ENCODE peak calls at places on chromosome 13, in nine cellular contexts. One of them, this sample, is unnamed.

GRCh38 chr13:27917121-27917947 is 2.5 kb upstream of the PDX1 start:
- DNase-seq in activated B cell treated with CpG ODN at 0.5 μM for 24 hours: no peak
- DNase-seq in foreskin keratinocyte: no peak
- DNase-seq in foreskin fibroblast: no peak
- DNase-seq in Peyer's patch: no peak
- DNase-seq in coronary artery: no peak
- DNase-seq in tibial artery: no peak
- DNase-seq in psoas muscle: no peak
- DNase-seq in pancreas: no peak
- DNase-seq in this sample: no peak

GRCh38 chr13:107138468-107138867 is 570.5 kb upstream of the ARGLU1 start:
- DNase-seq in activated B cell treated with CpG ODN at 0.5 μM for 24 hours: no peak
- DNase-seq in tibial artery: no peak
- DNase-seq in pancreas: no peak
- DNase-seq in foreskin keratinocyte: no peak
- DNase-seq in psoas muscle: no peak
- DNase-seq in Peyer's patch: no peak
- DNase-seq in foreskin fibroblast: peak; percentile 18
- DNase-seq in coronary artery: no peak
- DNase-seq in this sample: no peak

GRCh38 chr13:67048793-67049150 is 181.4 kb downstream of the PCDH9 start:
- DNase-seq in tibial artery: no peak
- DNase-seq in pancreas: no peak
- DNase-seq in psoas muscle: no peak
- DNase-seq in Peyer's patch: no peak
- DNase-seq in foreskin fibroblast: peak; percentile 78
- DNase-seq in activated B cell treated with CpG ODN at 0.5 μM for 24 hours: no peak
- DNase-seq in foreskin keratinocyte: peak; percentile 9
- DNase-seq in coronary artery: no peak
- DNase-seq in this sample: no peak

GRCh38 chr13:26497991-26498423 is 59.5 kb upstream of the WASF3 start:
- DNase-seq in tibial artery: no peak
- DNase-seq in pancreas: no peak
- DNase-seq in psoas muscle: no peak
- DNase-seq in coronary artery: no peak
- DNase-seq in Peyer's patch: no peak
- DNase-seq in foreskin keratinocyte: peak; percentile 78
- DNase-seq in activated B cell treated with CpG ODN at 0.5 μM for 24 hours: no peak
- DNase-seq in foreskin fibroblast: peak; percentile 90
- DNase-seq in this sample: no peak

GRCh38 chr13:94079876-94080275 is 399.6 kb downstream of the DCT start:
- DNase-seq in foreskin keratinocyte: no peak
- DNase-seq in pancreas: no peak
- DNase-seq in Peyer's patch: no peak
- DNase-seq in psoas muscle: no peak
- DNase-seq in tibial artery: no peak
- DNase-seq in foreskin fibroblast: peak; percentile 79
- DNase-seq in activated B cell treated with CpG ODN at 0.5 μM for 24 hours: no peak
- DNase-seq in coronary artery: no peak
- DNase-seq in this sample: no peak

GRCh38 chr13:105971720-105972119 is 563.7 kb downstream of the EFNB2 start:
- DNase-seq in foreskin fibroblast: no peak
- DNase-seq in activated B cell treated with CpG ODN at 0.5 μM for 24 hours: no peak
- DNase-seq in coronary artery: no peak
- DNase-seq in tibial artery: no peak
- DNase-seq in Peyer's patch: no peak
- DNase-seq in foreskin keratinocyte: no peak
- DNase-seq in psoas muscle: no peak
- DNase-seq in pancreas: no peak
- DNase-seq in this sample: no peak

GRCh38 chr13:30906411-30906990 is 430 bp downstream of the MEDAG start:
- DNase-seq in pancreas: no peak
- DNase-seq in foreskin fibroblast: no peak
- DNase-seq in Peyer's patch: no peak
- DNase-seq in tibial artery: peak; percentile 77
- DNase-seq in psoas muscle: no peak
- DNase-seq in activated B cell treated with CpG ODN at 0.5 μM for 24 hours: no peak
- DNase-seq in foreskin keratinocyte: no peak
- DNase-seq in coronary artery: peak; percentile 81
- DNase-seq in this sample: no peak

GRCh38 chr13:99873141-99873540 is 98.4 kb downstream of the ZIC5 start:
- DNase-seq in foreskin fibroblast: no peak
- DNase-seq in tibial artery: no peak
- DNase-seq in psoas muscle: no peak
- DNase-seq in foreskin keratinocyte: no peak
- DNase-seq in activated B cell treated with CpG ODN at 0.5 μM for 24 hours: no peak
- DNase-seq in coronary artery: no peak
- DNase-seq in Peyer's patch: no peak
- DNase-seq in pancreas: no peak
- DNase-seq in this sample: no peak

GRCh38 chr13:104196611-104197010 is 1130.4 kb upstream of the SLC10A2 start:
- DNase-seq in tibial artery: no peak
- DNase-seq in activated B cell treated with CpG ODN at 0.5 μM for 24 hours: no peak
- DNase-seq in foreskin fibroblast: no peak
- DNase-seq in Peyer's patch: no peak
- DNase-seq in coronary artery: no peak
- DNase-seq in pancreas: no peak
- DNase-seq in psoas muscle: no peak
- DNase-seq in foreskin keratinocyte: no peak
- DNase-seq in this sample: no peak

GRCh38 chr13:106378263-106378662 is 157.2 kb downstream of the EFNB2 start:
- DNase-seq in tibial artery: no peak
- DNase-seq in coronary artery: no peak
- DNase-seq in psoas muscle: no peak
- DNase-seq in activated B cell treated with CpG ODN at 0.5 μM for 24 hours: no peak
- DNase-seq in pancreas: no peak
- DNase-seq in foreskin fibroblast: no peak
- DNase-seq in Peyer's patch: no peak
- DNase-seq in foreskin keratinocyte: no peak
- DNase-seq in this sample: no peak

GRCh38 chr13:25088562-25089221 is 7.2 kb upstream of the PABPC3 start:
- DNase-seq in coronary artery: no peak
- DNase-seq in psoas muscle: no peak
- DNase-seq in foreskin fibroblast: no peak
- DNase-seq in foreskin keratinocyte: no peak
- DNase-seq in activated B cell treated with CpG ODN at 0.5 μM for 24 hours: no peak
- DNase-seq in pancreas: no peak
- DNase-seq in Peyer's patch: no peak
- DNase-seq in tibial artery: no peak
- DNase-seq in this sample: no peak

GRCh38 chr13:32796754-32797153 is 210.5 kb downstream of the PDS5B start:
- DNase-seq in Peyer's patch: no peak
- DNase-seq in activated B cell treated with CpG ODN at 0.5 μM for 24 hours: no peak
- DNase-seq in psoas muscle: no peak
- DNase-seq in pancreas: no peak
- DNase-seq in foreskin fibroblast: no peak
- DNase-seq in coronary artery: no peak
- DNase-seq in foreskin keratinocyte: no peak
- DNase-seq in tibial artery: no peak
- DNase-seq in this sample: no peak

GRCh38 chr13:23985846-23986245 is 88.5 kb upstream of the C1QTNF9B start:
- DNase-seq in pancreas: no peak
- DNase-seq in psoas muscle: no peak
- DNase-seq in tibial artery: no peak
- DNase-seq in Peyer's patch: no peak
- DNase-seq in coronary artery: no peak
- DNase-seq in activated B cell treated with CpG ODN at 0.5 μM for 24 hours: no peak
- DNase-seq in foreskin fibroblast: no peak
- DNase-seq in foreskin keratinocyte: no peak
- DNase-seq in this sample: no peak

GRCh38 chr13:45368571-45368970 is 27.6 kb upstream of the TPT1 start:
- DNase-seq in pancreas: no peak
- DNase-seq in foreskin keratinocyte: peak; percentile 36
- DNase-seq in activated B cell treated with CpG ODN at 0.5 μM for 24 hours: no peak
- DNase-seq in foreskin fibroblast: no peak
- DNase-seq in psoas muscle: no peak
- DNase-seq in coronary artery: no peak
- DNase-seq in Peyer's patch: no peak
- DNase-seq in tibial artery: no peak
- DNase-seq in this sample: no peak

GRCh38 chr13:99228737-99229691 is 28.4 kb downstream of the UBAC2 start:
- DNase-seq in tibial artery: no peak
- DNase-seq in psoas muscle: no peak
- DNase-seq in foreskin keratinocyte: peak; percentile 95
- DNase-seq in Peyer's patch: no peak
- DNase-seq in activated B cell treated with CpG ODN at 0.5 μM for 24 hours: no peak
- DNase-seq in foreskin fibroblast: peak; percentile 79
- DNase-seq in pancreas: no peak
- DNase-seq in coronary artery: no peak
- DNase-seq in this sample: no peak

GRCh38 chr13:103952183-103952582 is 886.0 kb upstream of the SLC10A2 start:
- DNase-seq in activated B cell treated with CpG ODN at 0.5 μM for 24 hours: no peak
- DNase-seq in Peyer's patch: no peak
- DNase-seq in foreskin keratinocyte: no peak
- DNase-seq in tibial artery: no peak
- DNase-seq in foreskin fibroblast: no peak
- DNase-seq in pancreas: no peak
- DNase-seq in coronary artery: no peak
- DNase-seq in psoas muscle: no peak
- DNase-seq in this sample: no peak

GRCh38 chr13:31322025-31322424 is 122.2 kb downstream of the B3GLCT start:
- DNase-seq in Peyer's patch: no peak
- DNase-seq in coronary artery: no peak
- DNase-seq in psoas muscle: peak; percentile 67
- DNase-seq in activated B cell treated with CpG ODN at 0.5 μM for 24 hours: no peak
- DNase-seq in pancreas: no peak
- DNase-seq in foreskin keratinocyte: peak; percentile 28
- DNase-seq in tibial artery: no peak
- DNase-seq in foreskin fibroblast: peak; percentile 71
- DNase-seq in this sample: no peak

GRCh38 chr13:82758056-82758455 is 1124.2 kb downstream of the SLITRK1 start:
- DNase-seq in psoas muscle: no peak
- DNase-seq in Peyer's patch: no peak
- DNase-seq in tibial artery: no peak
- DNase-seq in pancreas: no peak
- DNase-seq in foreskin fibroblast: no peak
- DNase-seq in activated B cell treated with CpG ODN at 0.5 μM for 24 hours: no peak
- DNase-seq in foreskin keratinocyte: peak; percentile 27
- DNase-seq in coronary artery: no peak
- DNase-seq in this sample: no peak
- TF ChIP-seq CTCF in psoas muscle: no peak
- TF ChIP-seq CTCF in Peyer's patch: no peak
- TF ChIP-seq CTCF in tibial artery: no peak
- TF ChIP-seq CTCF in pancreas: no peak
- TF ChIP-seq CTCF in foreskin fibroblast: peak; percentile 20
- TF ChIP-seq CTCF in activated B cell treated with CpG ODN at 0.5 μM for 24 hours: no peak
- TF ChIP-seq CTCF in foreskin keratinocyte: peak; percentile 51
- TF ChIP-seq CTCF in coronary artery: no peak
- TF ChIP-seq CTCF in this sample: no peak

DNA sequence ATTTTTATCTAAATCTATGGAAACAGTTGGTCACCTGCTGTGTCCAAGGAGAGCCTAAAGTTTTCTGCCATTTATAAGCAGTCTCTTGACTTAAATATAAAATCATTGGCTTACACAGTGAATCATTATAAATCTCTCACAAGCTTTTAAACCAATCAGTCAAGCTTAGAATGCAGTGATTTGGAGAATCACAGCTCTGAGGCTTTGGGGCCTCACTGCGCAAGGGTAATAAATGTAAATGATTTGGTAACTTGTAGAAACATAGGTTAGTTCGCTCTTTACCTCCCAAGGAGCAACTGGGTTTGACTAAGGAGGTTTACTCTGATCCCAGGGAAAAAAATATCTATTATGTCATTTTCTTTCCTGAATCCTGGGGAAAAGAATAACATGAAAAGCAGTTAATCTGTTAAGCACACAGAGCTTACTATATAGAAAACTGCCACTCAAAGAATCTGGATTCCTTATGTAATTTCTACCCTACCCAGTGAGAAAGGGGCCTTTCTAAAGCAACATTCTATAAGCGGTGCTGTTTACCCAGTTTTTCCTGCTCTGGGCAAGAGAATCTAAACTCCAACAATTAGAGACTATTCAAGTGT is 128.2 kb downstream of the MZT1 start:
- DNase-seq in foreskin fibroblast: no peak
- DNase-seq in tibial artery: no peak
- DNase-seq in pancreas: no peak
- DNase-seq in coronary artery: no peak
- DNase-seq in foreskin keratinocyte: no peak
- DNase-seq in Peyer's patch: no peak
- DNase-seq in activated B cell treated with CpG ODN at 0.5 μM for 24 hours: no peak
- DNase-seq in psoas muscle: no peak
- DNase-seq in this sample: no peak
- TF ChIP-seq CTCF in foreskin fibroblast: no peak
- TF ChIP-seq CTCF in tibial artery: no peak
- TF ChIP-seq CTCF in pancreas: no peak
- TF ChIP-seq CTCF in coronary artery: no peak
- TF ChIP-seq CTCF in foreskin keratinocyte: no peak
- TF ChIP-seq CTCF in Peyer's patch: no peak
- TF ChIP-seq CTCF in activated B cell treated with CpG ODN at 0.5 μM for 24 hours: no peak
- TF ChIP-seq CTCF in psoas muscle: no peak
- TF ChIP-seq CTCF in this sample: no peak

GRCh38 chr13:74889321-74889720 is 592.6 kb downstream of the TBC1D4 start:
- DNase-seq in foreskin fibroblast: peak; percentile 46
- DNase-seq in pancreas: no peak
- DNase-seq in foreskin keratinocyte: peak; percentile 77
- DNase-seq in Peyer's patch: no peak
- DNase-seq in coronary artery: no peak
- DNase-seq in tibial artery: no peak
- DNase-seq in activated B cell treated with CpG ODN at 0.5 μM for 24 hours: no peak
- DNase-seq in psoas muscle: no peak
- DNase-seq in this sample: no peak

GRCh38 chr13:74886496-74886895 is 595.5 kb downstream of the TBC1D4 start:
- DNase-seq in foreskin fibroblast: peak; percentile 57
- DNase-seq in coronary artery: no peak
- DNase-seq in foreskin keratinocyte: no peak
- DNase-seq in psoas muscle: no peak
- DNase-seq in activated B cell treated with CpG ODN at 0.5 μM for 24 hours: no peak
- DNase-seq in Peyer's patch: no peak
- DNase-seq in tibial artery: no peak
- DNase-seq in pancreas: no peak
- DNase-seq in this sample: no peak

GRCh38 chr13:74883834-74884233 is 598.1 kb downstream of the TBC1D4 start:
- DNase-seq in activated B cell treated with CpG ODN at 0.5 μM for 24 hours: no peak
- DNase-seq in pancreas: no peak
- DNase-seq in Peyer's patch: no peak
- DNase-seq in psoas muscle: no peak
- DNase-seq in tibial artery: no peak
- DNase-seq in coronary artery: no peak
- DNase-seq in foreskin keratinocyte: no peak
- DNase-seq in foreskin fibroblast: no peak
- DNase-seq in this sample: no peak
- TF ChIP-seq CTCF in activated B cell treated with CpG ODN at 0.5 μM for 24 hours: no peak
- TF ChIP-seq CTCF in pancreas: no peak
- TF ChIP-seq CTCF in Peyer's patch: no peak
- TF ChIP-seq CTCF in psoas muscle: no peak
- TF ChIP-seq CTCF in tibial artery: no peak
- TF ChIP-seq CTCF in coronary artery: no peak
- TF ChIP-seq CTCF in foreskin keratinocyte: peak; percentile 39
- TF ChIP-seq CTCF in foreskin fibroblast: no peak
- TF ChIP-seq CTCF in this sample: no peak

DNA sequence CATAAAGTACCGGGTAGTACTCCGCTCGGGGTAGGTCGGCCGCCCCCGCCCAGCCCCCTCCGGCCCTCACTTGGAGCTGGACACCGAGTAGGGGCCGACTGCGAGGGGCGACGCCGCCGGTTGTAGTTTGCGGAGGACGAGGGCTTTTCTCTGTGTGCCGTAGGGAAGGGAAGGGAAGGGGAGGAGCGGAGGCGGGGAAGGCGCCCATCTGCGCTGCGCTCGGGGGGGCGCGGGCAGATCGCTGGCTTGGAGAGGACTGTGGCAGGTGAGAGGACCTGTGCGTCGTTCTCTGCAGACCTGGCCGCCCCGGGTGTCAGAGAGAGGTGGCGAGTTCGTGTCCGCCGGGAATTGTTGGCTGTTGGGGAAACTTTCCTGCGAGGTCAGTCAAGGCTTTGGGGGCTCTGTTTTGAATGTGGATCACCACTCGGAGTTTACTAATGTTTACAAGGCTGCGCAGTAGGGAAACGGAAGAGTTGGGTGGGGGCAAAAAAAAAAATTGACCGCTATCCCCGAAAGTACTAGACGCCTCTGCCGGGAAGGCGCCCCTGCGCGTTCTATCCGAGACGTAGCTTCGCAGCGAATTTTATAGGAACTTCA is 1.4 kb downstream of the ING1 start:
- DNase-seq in coronary artery: no peak
- DNase-seq in foreskin keratinocyte: no peak
- DNase-seq in foreskin fibroblast: peak; percentile 73
- DNase-seq in tibial artery: peak; percentile 86
- DNase-seq in Peyer's patch: peak; percentile 79
- DNase-seq in psoas muscle: peak; percentile 78
- DNase-seq in pancreas: no peak
- DNase-seq in activated B cell treated with CpG ODN at 0.5 μM for 24 hours: peak; percentile 58
- DNase-seq in this sample: peak; percentile 31
- TF ChIP-seq CTCF in coronary artery: no peak
- TF ChIP-seq CTCF in foreskin keratinocyte: peak; percentile 10
- TF ChIP-seq CTCF in foreskin fibroblast: no peak
- TF ChIP-seq CTCF in tibial artery: no peak
- TF ChIP-seq CTCF in Peyer's patch: no peak
- TF ChIP-seq CTCF in psoas muscle: no peak
- TF ChIP-seq CTCF in pancreas: no peak
- TF ChIP-seq CTCF in activated B cell treated with CpG ODN at 0.5 μM for 24 hours: no peak
- TF ChIP-seq CTCF in this sample: no peak

This sample was measured in omental fat pad.